ENCODE peak calls at places on chromosomes 4 and X, in ten cellular contexts. T, A, X, F, P, H, K, W, J and R are unnamed samples.

GRCh38 chr4:81562093-81562492 is 90.4 kb upstream of the RASGEF1B start:
- DNase-seq in T (no peak), A (no peak), X (no peak), F (no peak), P (no peak), H (no peak), K (no peak), W (no peak), J (peak; percentile 43), R (no peak)

GRCh38 chr4:154642361-154642760 is 29.9 kb upstream of the FGG start:
- DNase-seq in T (no peak), A (no peak), X (no peak), F (no peak), P (no peak), H (no peak), K (no peak), W (no peak), J (no peak), R (no peak)

GRCh38 chr4:101938836-101939235 is 148.3 kb downstream of the BANK1 start:
- DNase-seq in T (no peak), A (no peak), X (no peak), F (no peak), P (no peak), H (no peak), K (no peak), W (no peak), J (no peak), R (no peak)

GRCh38 chr4:22030321-22030720 is 81.7 kb upstream of the KCNIP4 start:
- DNase-seq in T (no peak), A (no peak), X (no peak), F (no peak), P (no peak), H (no peak), K (no peak), W (no peak), J (no peak), R (no peak)

GRCh38 chrX:68508799-68509198 is 9.9 kb downstream of the YIPF6 start:
- DNase-seq in T (no peak), A (no peak), X (no peak), F (no peak), P (no peak), H (no peak), K (no peak), W (no peak), J (no peak), R (no peak)

GRCh38 chr4:5636766-5637670 is 71.3 kb downstream of the EVC2 start:
- DNase-seq in T (no peak), A (no peak), X (no peak), F (no peak), P (no peak), H (no peak), K (no peak), W (no peak), J (no peak), R (no peak)

GRCh38 chr4:76626686-76627465 is 191.8 kb downstream of the SHROOM3 start:
- DNase-seq in T (no peak), A (no peak), X (no peak), F (no peak), P (no peak), H (no peak), K (no peak), W (no peak), J (no peak), R (peak; percentile 50)

GRCh38 chrX:1593286-1594271 is 2.2 kb downstream of the AKAP17A start:
- DNase-seq in T (no peak), A (no peak), X (peak; percentile 54), F (no peak), P (no peak), H (no peak), K (no peak), W (no peak), J (no peak), R (peak; percentile 88)

GRCh38 chr4:13347517-13348125 is 136.5 kb downstream of the RAB28 start:
- DNase-seq in T (no peak), A (no peak), X (no peak), F (no peak), P (no peak), H (no peak), K (no peak), W (no peak), J (no peak), R (no peak)

GRCh38 chr4:158588285-158588684 is 66.6 kb downstream of the RXFP1 start:
- DNase-seq in T (no peak), A (no peak), X (no peak), F (no peak), P (no peak), H (no peak), K (no peak), W (no peak), J (no peak), R (no peak)

GRCh38 chr4:78496021-78496643 is 55.4 kb upstream of the ANXA3 start:
- DNase-seq in T (no peak), A (no peak), X (no peak), F (no peak), P (no peak), H (no peak), K (no peak), W (no peak), J (no peak), R (no peak)

GRCh38 chr4:53480909-53481308 is 103.5 kb downstream of the FIP1L1 start:
- DNase-seq in T (no peak), A (no peak), X (no peak), F (no peak), P (no peak), H (no peak), K (no peak), W (no peak), J (no peak), R (no peak)

GRCh38 chr4:21181716-21182115 is 481.5 kb downstream of the PACRGL start:
- DNase-seq in T (no peak), A (no peak), X (no peak), F (no peak), P (no peak), H (no peak), K (no peak), W (peak; percentile 19), J (no peak), R (no peak)

GRCh38 chrX:84467898-84468297 is 34.4 kb downstream of the HDX start:
- DNase-seq in T (no peak), A (no peak), X (no peak), F (no peak), P (no peak), H (no peak), K (no peak), W (no peak), J (no peak), R (no peak)

GRCh38 chrX:150150081-150150779 is 211.9 kb upstream of the EOLA2 start:
- DNase-seq in T (no peak), A (no peak), X (no peak), F (no peak), P (no peak), H (no peak), K (no peak), W (no peak), J (no peak), R (peak; percentile 61)

GRCh38 chrX:18468599-18468998 is 43.2 kb downstream of the CDKL5 start:
- DNase-seq in T (no peak), A (no peak), X (no peak), F (no peak), P (no peak), H (no peak), K (no peak), W (no peak), J (no peak), R (no peak)

GRCh38 chrX:31139966-31140365 is 68.1 kb upstream of the FTHL17 start:
- DNase-seq in T (no peak), A (no peak), X (no peak), F (no peak), P (no peak), H (no peak), K (no peak), W (no peak), J (no peak), R (no peak)
- TF ChIP-seq CTCF in T (no peak), A (no peak), X (no peak), F (no peak), P (no peak), H (no peak), K (no peak), W (no peak), J (no peak), R (no peak)

DNA sequence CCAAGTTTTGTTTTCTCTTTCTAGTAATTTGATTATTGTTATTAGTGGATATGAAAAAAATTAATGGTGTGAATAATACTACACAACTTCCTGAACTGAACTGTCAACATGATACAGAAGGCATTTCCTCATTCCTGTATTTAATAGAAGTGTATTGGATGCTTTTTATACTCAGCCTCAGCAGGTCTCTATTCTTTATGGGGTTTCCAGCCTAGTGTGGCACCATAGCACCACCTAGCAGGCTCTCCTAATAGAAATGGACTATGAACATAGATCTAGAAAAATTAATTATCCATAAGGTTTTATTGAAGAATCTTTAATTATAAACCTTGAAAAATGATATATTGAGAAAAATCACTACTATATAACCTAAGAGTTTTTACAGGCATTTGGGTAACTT is 52.4 kb downstream of the GLRB start:
- DNase-seq in T (peak; percentile 7), A (no peak), X (peak; percentile 26), F (no peak), P (peak; percentile 15), H (peak; percentile 10), K (peak; percentile 15), W (peak; percentile 8), J (no peak), R (no peak)
- TF ChIP-seq CTCF in T (peak; percentile 63), A (peak; percentile 65), X (no peak), F (no peak), P (peak; percentile 64), H (no peak), K (peak; percentile 44), W (peak; percentile 84), J (no peak), R (peak; percentile 61)

DNA sequence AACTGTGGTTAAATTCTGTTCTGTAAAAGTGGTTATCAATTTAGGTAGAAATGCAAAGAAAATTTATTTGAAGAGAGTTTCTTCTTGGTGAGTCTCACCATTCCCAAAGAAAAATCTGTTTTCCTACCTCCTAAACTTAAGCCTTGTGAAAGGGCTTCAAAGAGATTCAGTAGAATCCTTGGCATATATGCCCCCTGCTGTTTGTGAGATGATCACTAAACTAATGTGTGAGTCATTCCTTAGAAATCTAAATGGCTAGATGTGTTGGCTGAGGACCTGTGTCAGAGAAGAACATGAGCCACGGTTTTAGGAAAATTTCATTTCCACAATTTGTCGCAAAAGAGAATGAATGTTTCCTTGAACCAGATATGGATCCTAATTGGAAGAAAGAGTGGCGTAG is 260.9 kb downstream of the SLC7A11 start:
- DNase-seq in T (no peak), A (no peak), X (no peak), F (no peak), P (no peak), H (no peak), K (peak; percentile 31), W (no peak), J (no peak), R (peak; percentile 4)
- TF ChIP-seq CTCF in T (no peak), A (peak; percentile 18), X (no peak), F (no peak), P (peak; percentile 35), H (no peak), K (no peak), W (peak; percentile 58), J (no peak), R (peak; percentile 31)

DNA sequence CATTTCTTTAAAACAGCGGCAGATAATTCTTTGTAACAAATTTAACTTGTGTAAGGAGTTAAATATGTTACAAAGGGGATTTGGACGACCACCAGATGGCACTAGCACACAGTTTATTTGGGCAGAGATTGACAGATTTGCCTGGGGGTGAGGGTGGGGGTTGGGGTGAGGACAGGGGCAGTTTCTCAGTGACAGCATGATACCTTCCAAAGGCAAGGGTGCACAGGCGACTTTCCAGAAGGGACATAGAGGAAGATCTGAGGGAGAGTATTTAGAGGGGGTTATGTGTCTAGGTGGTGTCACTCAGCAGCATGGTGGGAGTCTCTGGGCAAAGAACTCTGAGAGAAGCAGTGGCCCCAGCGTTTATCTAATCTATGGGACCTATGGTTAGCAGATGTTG is 9.6 kb upstream of the TMA16 start:
- DNase-seq in T (peak; percentile 3), A (peak; percentile 14), X (peak; percentile 67), F (no peak), P (peak; percentile 80), H (peak; percentile 31), K (peak; percentile 50), W (no peak), J (peak; percentile 41), R (peak; percentile 59)
- TF ChIP-seq CTCF in T (peak; percentile 55), A (peak; percentile 71), X (no peak), F (peak; percentile 27), P (peak; percentile 55), H (peak; percentile 19), K (peak; percentile 61), W (peak; percentile 70), J (peak; percentile 59), R (peak; percentile 56)